ENCODE peak calls at places on chromosomes 4 and X, in seven cellular contexts. Y is sigmoid colon, K is neuronal stem cell, G is brain microvascular endothelial cell, T is colonic mucosa, B is mammary epithelial cell, V is heart right ventricle. L is an unnamed sample. For H3K36me3, the result is how much of the 10 kb centered on the place peaks cover.

GRCh38 chr4:165175879-165176278 is 31.5 kb upstream of the KLHL2 start:
- DNase-seq in Y (no peak), K (no peak), G (no peak), T (no peak), B (no peak), V (no peak), L (no peak)

GRCh38 chr4:82467442-82467841 is 37.1 kb downstream of the ENOPH1 start:
- DNase-seq in Y (no peak), K (no peak), G (no peak), T (no peak), B (no peak), V (no peak), L (peak)

GRCh38 chr4:164410401-164410800 is 343.5 kb upstream of the SMIM31 start:
- DNase-seq in Y (no peak), K (no peak), G (no peak), T (no peak), B (no peak), V (no peak), L (no peak)

GRCh38 chr4:76663794-76664193 is 228.8 kb downstream of the SHROOM3 start:
- DNase-seq in Y (no peak), K (no peak), G (no peak), T (no peak), B (no peak), V (no peak), L (no peak)

GRCh38 chrX:68995386-68995779 is 166.6 kb downstream of the EFNB1 start:
- DNase-seq in Y (no peak), K (no peak), G (no peak), T (no peak), B (no peak), V (no peak), L (no peak)

GRCh38 chrX:69616520-69617203 is 749 bp downstream of the EDA start:
- DNase-seq in Y (peak), K (no peak), G (no peak), T (peak), B (no peak), V (peak), L (peak)

GRCh38 chr4:183823394-183823793 is 81.7 kb upstream of the STOX2 start:
- DNase-seq in Y (no peak), K (no peak), G (peak), T (no peak), B (peak), V (peak), L (peak)

GRCh38 chr4:94889961-94890360 is 132.2 kb downstream of the BMPR1B start:
- DNase-seq in Y (no peak), K (no peak), G (peak), T (no peak), B (peak), V (no peak), L (no peak)

DNA sequence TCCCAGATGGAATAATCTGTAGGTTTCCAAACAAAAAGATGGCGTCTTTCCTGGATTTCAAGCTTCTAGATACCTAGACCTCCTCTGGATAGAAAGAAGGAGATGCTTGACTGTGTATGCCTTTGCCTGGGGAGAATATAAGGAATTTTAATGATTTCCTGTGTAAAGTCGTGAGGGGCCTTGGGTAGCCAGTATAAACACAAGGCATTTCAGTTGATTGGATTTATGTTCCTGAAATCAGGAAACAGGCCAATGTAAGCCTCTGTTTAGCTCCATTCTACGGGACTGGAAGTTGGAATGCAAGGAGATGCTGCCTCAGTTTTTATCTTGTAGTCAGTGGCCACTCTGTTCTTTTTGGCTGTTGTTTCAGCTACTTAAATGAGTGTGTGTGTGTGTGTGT is 137.2 kb downstream of the GUCY2F start:
- DNase-seq in Y (no peak), K (no peak), G (no peak), T (no peak), B (no peak), V (no peak), L (no peak)
- H3K36me3 ChIP-seq in Y (under half), K (under half), G (under half), T (under half), B (under half), V (under half), L (under half)

GRCh38 chrX:102712216-102712966 is at the start of gene GPRASP2:
- DNase-seq in Y (peak), K (peak), G (no peak), T (peak), B (peak), V (peak), L (peak)
- H3K4me3 ChIP-seq in Y (peak), K (peak), G (peak), T (peak), B (peak), V (peak), L (peak)

DNA sequence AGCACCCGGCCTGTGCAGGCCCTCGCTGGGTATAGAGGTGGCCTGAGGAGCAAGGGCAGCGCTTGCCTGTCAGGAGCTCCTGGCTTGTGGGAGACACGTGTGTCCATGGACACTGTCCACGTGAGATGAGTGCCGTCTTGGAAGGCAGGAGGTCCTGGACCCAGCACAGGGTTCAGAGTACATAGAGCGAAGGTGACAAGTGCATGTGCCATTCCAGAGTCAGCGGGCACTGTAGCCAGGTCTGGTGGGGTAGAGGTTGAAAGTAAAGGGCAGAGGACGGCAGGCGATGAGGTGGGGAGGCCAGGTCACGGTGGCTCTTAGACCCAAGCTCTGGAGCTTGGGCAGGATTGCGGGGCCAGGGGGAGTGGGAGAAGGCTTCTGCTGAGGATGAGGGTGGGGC is 28.4 kb upstream of the TADA2B start:
- DNase-seq in Y (no peak), K (no peak), G (no peak), T (no peak), B (no peak), V (no peak), L (no peak)
- H3K36me3 ChIP-seq in Y (under half), K (under half), G (under half), T (under half), B (under half), V (half or more), L (half or more)

GRCh38 chr4:156560701-156561100 is 410.9 kb downstream of the PDGFC start:
- DNase-seq in Y (no peak), K (no peak), G (peak), T (no peak), B (peak), V (no peak), L (no peak)
- H3K4me3 ChIP-seq in Y (no peak), K (no peak), G (no peak), T (no peak), B (no peak), V (no peak), L (no peak)

DNA sequence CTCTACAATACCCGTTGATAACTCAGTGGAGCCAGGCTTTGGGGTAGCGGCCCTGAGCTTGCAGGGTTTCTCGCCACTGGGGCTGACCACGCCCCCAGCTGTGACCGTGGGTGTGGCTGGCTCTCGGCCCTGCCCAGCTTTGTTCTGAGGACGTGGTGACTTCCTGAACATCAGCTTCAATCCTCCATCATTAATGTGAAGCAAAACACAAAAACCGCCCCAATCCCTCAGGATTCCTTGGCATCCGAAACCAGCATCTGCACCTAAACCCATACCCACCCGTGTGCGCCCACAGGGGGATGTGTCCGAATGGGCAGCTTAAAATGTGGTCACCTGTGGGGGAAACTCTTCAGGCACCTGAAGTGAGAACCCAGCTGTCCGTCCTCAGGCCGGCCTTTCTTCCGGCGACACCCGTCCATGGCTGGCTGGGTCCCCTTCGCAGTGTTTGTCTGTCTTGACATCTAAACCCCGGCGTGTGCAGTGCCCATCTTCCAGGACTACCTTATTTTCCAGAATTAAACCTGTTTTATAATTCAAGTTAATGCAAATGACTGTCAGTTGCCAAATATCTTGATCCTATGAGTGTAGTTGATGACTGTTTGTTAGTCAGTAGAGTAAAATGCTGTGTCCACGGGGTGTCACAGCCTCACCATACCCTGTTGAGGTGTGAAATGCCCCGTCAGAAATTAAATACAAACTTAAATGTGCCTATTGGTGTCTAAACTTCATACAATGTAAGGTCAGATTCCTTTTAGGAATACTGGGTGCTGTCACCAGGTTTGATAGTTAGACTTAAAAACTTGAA is 27.3 kb downstream of the NELFA start:
- DNase-seq in Y (no peak), K (no peak), G (no peak), T (peak), B (no peak), V (no peak), L (no peak)
- H3K36me3 ChIP-seq in Y (half or more), K (half or more), G (half or more), T (under half), B (under half), V (half or more), L (half or more)

L was measured in BE2C.